ENCODE peak calls at places on chromosome 22, in nine cellular contexts. S, G, K, Q, H, N, X, J and W are unnamed samples.

GRCh38 chr22:30435674-30436126 is 10.1 kb downstream of the MTFP1 start:
- DNase-seq in J (no peak), K (no peak), N (no peak), S (peak; percentile 85), H (no peak), G (no peak), X (no peak), Q (no peak), W (no peak)

GRCh38 chr22:17518379-17518778 is 44.9 kb upstream of the SLC25A18 start:
- DNase-seq in X (no peak), Q (no peak), J (no peak), N (no peak), G (no peak), S (no peak), K (no peak), H (no peak), W (no peak)

GRCh38 chr22:20437253-20438065 is at the start of gene SCARF2:
- DNase-seq in K (no peak), X (peak; percentile 74), H (peak; percentile 62), Q (no peak), N (peak; percentile 78), G (no peak), J (peak; percentile 71), S (peak; percentile 49), W (no peak)

GRCh38 chr22:46056169-46057041 is 79.4 kb upstream of the WNT7B start:
- DNase-seq in J (peak; percentile 38), X (peak; percentile 64), K (no peak), H (no peak), S (peak; percentile 58), N (peak; percentile 83), G (no peak), Q (peak; percentile 77), W (no peak)

GRCh38 chr22:49107561-49107960 is 720.1 kb downstream of the BRD1 start:
- DNase-seq in K (no peak), H (no peak), J (no peak), X (peak; percentile 40), N (no peak), Q (no peak), G (no peak), S (no peak), W (no peak)

GRCh38 chr22:30266445-30267381 is at the start of gene OSM:
- DNase-seq in J (peak; percentile 66), H (no peak), G (no peak), Q (no peak), S (peak; percentile 90), X (peak; percentile 88), K (no peak), N (no peak), W (no peak)

GRCh38 chr22:37304595-37305343 is 22.5 kb downstream of the CYTH4 start:
- DNase-seq in S (no peak), X (no peak), K (no peak), Q (no peak), N (peak; percentile 66), G (no peak), H (peak; percentile 33), J (no peak), W (no peak)

GRCh38 chr22:24582111-24582814 is 10.6 kb downstream of the LRRC75B start:
- DNase-seq in Q (no peak), H (no peak), G (no peak), S (no peak), N (no peak), J (no peak), X (no peak), K (no peak), W (no peak)

GRCh38 chr22:19763141-19764049 is 2.8 kb downstream of the TBX1 start:
- DNase-seq in S (no peak), Q (no peak), K (no peak), X (no peak), H (no peak), J (no peak), N (no peak), G (no peak), W (no peak)

GRCh38 chr22:19292262-19293230 is 1.0 kb upstream of the CLTCL1 start:
- DNase-seq in J (peak; percentile 15), G (peak; percentile 74), S (peak; percentile 55), K (no peak), Q (peak; percentile 73), H (peak; percentile 20), X (peak; percentile 64), N (no peak), W (no peak)

DNA sequence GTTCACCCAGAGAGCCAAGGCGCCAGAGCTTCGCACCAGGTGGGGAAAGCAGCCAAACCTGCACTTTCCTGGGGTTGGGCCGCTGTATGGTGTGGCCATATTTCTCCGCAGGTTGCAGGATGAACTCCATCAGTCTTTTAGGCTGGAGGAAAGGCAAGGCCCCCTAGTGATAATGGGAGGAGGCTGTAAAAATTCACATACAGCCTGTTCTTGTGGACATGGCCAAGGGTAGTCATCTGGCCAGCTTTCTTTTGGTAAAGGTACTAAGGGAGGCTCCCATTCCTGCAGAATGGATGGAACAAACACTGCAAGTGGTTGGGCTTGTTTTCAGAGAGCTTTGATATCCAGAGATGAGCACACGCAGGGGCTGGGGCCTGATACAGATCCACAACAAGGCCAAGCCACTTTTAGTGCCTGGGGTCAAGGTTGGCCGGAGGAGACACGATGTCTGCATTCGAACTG is 29.6 kb downstream of the C22orf31 start:
- DNase-seq in S (no peak), X (no peak), G (no peak), H (no peak), K (no peak), Q (no peak), N (peak; percentile 5), J (no peak), W (no peak)
- H3K4me3 ChIP-seq in S (no peak overlapping the region), X (no peak overlapping the region), G (peak overlapping the region; percentile 24), H (peak overlapping the region; percentile 36), K (peak overlapping the region; percentile 41), Q (no peak overlapping the region), N (peak overlapping the region; percentile 57), J (no peak overlapping the region), W (no peak overlapping the region)

GRCh38 chr22:28977050-28977449 is 84.6 kb downstream of the C22orf31 start:
- DNase-seq in K (no peak), X (no peak), Q (no peak), H (peak; percentile 25), J (no peak), S (no peak), G (no peak), N (no peak), W (no peak)
- H3K4me3 ChIP-seq in K (peak overlapping the region; percentile 22), X (peak overlapping the region; percentile 14), Q (peak overlapping the region; percentile 37), H (peak overlapping the region; percentile 34), J (peak overlapping the region; percentile 51), S (no peak overlapping the region), G (no peak overlapping the region), N (no peak overlapping the region), W (no peak overlapping the region)

GRCh38 chr22:23260645-23261581 is 80.6 kb downstream of the BCR start:
- DNase-seq in X (no peak), K (no peak), G (no peak), S (no peak), N (no peak), Q (no peak), H (no peak), J (no peak), W (no peak)

GRCh38 chr22:23259916-23260644 is 79.8 kb downstream of the BCR start:
- DNase-seq in H (no peak), N (no peak), Q (no peak), K (no peak), J (no peak), X (no peak), G (no peak), S (no peak), W (peak; percentile 35)

GRCh38 chr22:23262474-23263332 is 82.4 kb downstream of the BCR start:
- DNase-seq in H (no peak), X (no peak), G (no peak), K (no peak), N (no peak), S (no peak), Q (no peak), J (no peak), W (no peak)

GRCh38 chr22:23263651-23264555 is 83.6 kb downstream of the BCR start:
- DNase-seq in S (no peak), G (no peak), X (no peak), J (no peak), H (no peak), Q (no peak), K (no peak), N (no peak), W (no peak)

GRCh38 chr22:23261900-23262450 is 81.7 kb downstream of the BCR start:
- DNase-seq in S (no peak), K (no peak), N (no peak), G (no peak), J (no peak), X (no peak), Q (no peak), H (no peak), W (no peak)
- H3K4me3 ChIP-seq in S (no peak overlapping the region), K (no peak overlapping the region), N (no peak overlapping the region), G (no peak overlapping the region), J (no peak overlapping the region), X (no peak overlapping the region), Q (no peak overlapping the region), H (no peak overlapping the region), W (no peak overlapping the region)

GRCh38 chr22:26660961-26661578 is 3.7 kb downstream of the MIAT start:
- DNase-seq in K (no peak), S (no peak), J (no peak), X (no peak), Q (no peak), H (no peak), G (no peak), N (no peak), W (no peak)
- H3K4me3 ChIP-seq in K (no peak overlapping the region), S (no peak overlapping the region), J (no peak overlapping the region), X (no peak overlapping the region), Q (no peak overlapping the region), H (no peak overlapping the region), G (no peak overlapping the region), N (no peak overlapping the region), W (no peak overlapping the region)

GRCh38 chr22:38456272-38456837 is 1.4 kb upstream of the KCNJ4 start:
- DNase-seq in K (no peak), J (no peak), G (no peak), X (no peak), N (no peak), Q (no peak), H (no peak), S (no peak), W (no peak)
- H3K4me3 ChIP-seq in K (peak overlapping the region; percentile 62), J (peak overlapping the region; percentile 70), G (no peak overlapping the region), X (no peak overlapping the region), N (no peak overlapping the region), Q (peak overlapping the region; percentile 78), H (no peak overlapping the region), S (no peak overlapping the region), W (peak overlapping the region; percentile 43)